ENCODE peak calls at places on chromosomes 12 and 14, in nine cellular contexts. R is activated naive CD8-positive, alpha-beta T cell treated with anti-CD3 and anti-CD28 coated beads for 36 hours; W is amniotic stem cell; P is activated T-cell treated with anti-CD3 and anti-CD28 coated beads for 48 hours; V is mammary epithelial cell; F is MM.1S; K is endodermal cell; Y is skeletal muscle cell; O is T-helper 1 cell. C is an unnamed sample.

GRCh38 chr12:7667025-7667575 is 1.4 kb upstream of the APOBEC1 start:
- DNase-seq in R (no peak), W (no peak), P (no peak), V (peak), F (peak), K (no peak), Y (no peak), O (no peak), C (no peak)

GRCh38 chr12:1645819-1646218 is 16.8 kb downstream of the WNT5B start:
- DNase-seq in R (no peak), W (no peak), P (no peak), V (no peak), F (no peak), K (no peak), Y (no peak), O (no peak), C (no peak)

GRCh38 chr12:48788522-48788851 is 402 bp downstream of the ADCY6 start:
- DNase-seq in R (no peak), W (no peak), P (no peak), V (no peak), F (no peak), K (peak), Y (no peak), O (no peak), C (no peak)

GRCh38 chr14:67602995-67603545 is 3.0 kb upstream of the PIGH start:
- DNase-seq in R (no peak), W (no peak), P (no peak), V (peak), F (no peak), K (no peak), Y (no peak), O (no peak), C (no peak)

GRCh38 chr14:103427485-103428443 is 42.5 kb downstream of the MARK3 start:
- DNase-seq in R (peak), W (no peak), P (peak), V (peak), F (no peak), K (peak), Y (peak), O (no peak), C (no peak)

GRCh38 chr12:34299802-34300193 is 277.5 kb downstream of the ALG10 start:
- DNase-seq in R (no peak), W (no peak), P (no peak), V (no peak), F (no peak), K (no peak), Y (no peak), O (no peak), C (no peak)

GRCh38 chr14:93536945-93537344 is 106.2 kb downstream of the UNC79 start:
- DNase-seq in R (no peak), W (no peak), P (no peak), V (peak), F (no peak), K (peak), Y (no peak), O (no peak), C (no peak)

GRCh38 chr12:3832738-3833137 is 40.5 kb downstream of the PARP11 start:
- DNase-seq in R (no peak), W (no peak), P (no peak), V (no peak), F (no peak), K (no peak), Y (no peak), O (no peak), C (no peak)

GRCh38 chr14:104724407-104724980 is 465 bp downstream of the ADSS1 start:
- DNase-seq in R (no peak), W (no peak), P (no peak), V (no peak), F (no peak), K (no peak), Y (no peak), O (no peak), C (peak)

GRCh38 chr14:56273151-56273550 is 154.9 kb downstream of the PELI2 start:
- DNase-seq in R (no peak), W (no peak), P (no peak), V (no peak), F (no peak), K (no peak), Y (peak), O (no peak), C (no peak)

GRCh38 chr12:93879476-93880376 is 202.6 kb downstream of the CRADD start:
- DNase-seq in R (no peak), W (peak), P (no peak), V (no peak), F (no peak), K (no peak), Y (peak), O (no peak), C (no peak)

GRCh38 chr12:98106201-98106600 is 409.2 kb upstream of the TMPO start:
- DNase-seq in R (no peak), W (no peak), P (no peak), V (no peak), F (no peak), K (no peak), Y (no peak), O (no peak), C (no peak)

GRCh38 chr12:109732321-109733305 is 19.0 kb downstream of the FAM222A start:
- DNase-seq in R (no peak), W (no peak), P (no peak), V (no peak), F (no peak), K (peak), Y (no peak), O (no peak), C (no peak)

C was measured in effector memory CD4-positive, alpha-beta T cell.